ENCODE peak calls at places on chromosomes 2 and 18, in five cellular contexts. U is memory B cell; M is stimulated activated CD8-positive, alpha-beta memory T cell treated with anti-CD3 and anti-CD28 coated beads, Interleukin-15, amount 100 ng/mL, for 4 hours; C is H7; D is NCI-H1930. P is an unnamed sample.

GRCh38 chr2:237154050-237154638 is 68.5 kb downstream of the COPS8 start:
- DNase-seq in M (no peak), C (peak), U (peak), D (peak), P (peak)

GRCh38 chr2:205700331-205701132 is 18.2 kb downstream of the NRP2 start:
- DNase-seq in M (no peak), C (no peak), U (no peak), D (no peak), P (no peak)

GRCh38 chr18:27363918-27364317 is 178.8 kb upstream of the CHST9 start:
- DNase-seq in D (no peak), C (peak), U (no peak), M (no peak), P (no peak)

GRCh38 chr2:3662239-3662638 is 4.2 kb downstream of the ALLC start:
- DNase-seq in C (peak), U (no peak), M (no peak), D (no peak), P (no peak)

GRCh38 chr2:189821953-189822748 is 37.9 kb downstream of the PMS1 start:
- DNase-seq in U (no peak), D (no peak), M (no peak), C (peak), P (no peak)

GRCh38 chr2:98902209-98903063 is 33.6 kb downstream of the CRACDL start:
- DNase-seq in U (no peak), C (no peak), M (no peak), D (no peak), P (no peak)

GRCh38 chr2:42663106-42663755 is 94.8 kb downstream of the MTA3 start:
- DNase-seq in D (peak), C (peak), U (peak), M (peak), P (peak)

GRCh38 chr2:207330912-207331311 is 165.2 kb upstream of the KLF7 start:
- DNase-seq in U (no peak), D (no peak), C (no peak), M (no peak), P (no peak)

GRCh38 chr2:160220545-160221009 is 20.5 kb upstream of the ITGB6 start:
- DNase-seq in U (no peak), D (no peak), C (no peak), M (no peak), P (no peak)

GRCh38 chr2:177314194-177314593 is 49.7 kb upstream of the NFE2L2 start:
- DNase-seq in M (no peak), U (no peak), C (no peak), D (no peak), P (no peak)

GRCh38 chr2:219544567-219544966 is 739 bp downstream of the TMEM198 start:
- DNase-seq in C (no peak), U (no peak), M (no peak), D (no peak), P (no peak)

P was measured in naive B cell.